ENCODE peak calls at places on chromosomes 4 and X, in five cellular contexts. X is uterus, D is brain microvascular endothelial cell, N is fibroblast of lung, I is heart left ventricle. W is an unnamed sample.

GRCh38 chrX:1592128-1592862 is 891 bp downstream of the AKAP17A start:
- DNase-seq in X (no peak), D (peak; percentile 11), N (peak; percentile 22), I (no peak), W (peak; percentile 57)

GRCh38 chr4:122777846-122778501 is 45.5 kb downstream of the BBS12 start:
- DNase-seq in X (no peak), D (peak; percentile 65), N (peak; percentile 93), I (no peak), W (no peak)

GRCh38 chr4:78704981-78705757 is 71.0 kb upstream of the BMP2K start:
- DNase-seq in X (no peak), D (peak; percentile 73), N (peak; percentile 80), I (no peak), W (no peak)

GRCh38 chr4:155526452-155527169 is 140.0 kb upstream of the GUCY1A1 start:
- DNase-seq in X (no peak), D (no peak), N (no peak), I (peak; percentile 18), W (no peak)

GRCh38 chr4:121096629-121097028 is 24.3 kb upstream of the NDNF start:
- DNase-seq in X (no peak), D (no peak), N (peak; percentile 27), I (no peak), W (no peak)

GRCh38 chrX:64975989-64976672 is at the start of gene ZC4H2:
- DNase-seq in X (peak; percentile 70), D (peak; percentile 82), N (peak; percentile 80), I (peak; percentile 72), W (peak; percentile 70)

GRCh38 chr4:2478220-2478619 is 9.3 kb downstream of the RNF4 start:
- DNase-seq in X (no peak), D (no peak), N (no peak), I (no peak), W (no peak)

GRCh38 chrX:85903692-85904471 is 143.5 kb downstream of the CHM start:
- DNase-seq in X (no peak), D (no peak), N (peak; percentile 9), I (no peak), W (no peak)

GRCh38 chrX:116272328-116272727 is 101.8 kb downstream of the AGTR2 start:
- DNase-seq in X (no peak), D (peak; percentile 91), N (peak; percentile 96), I (no peak), W (no peak)

GRCh38 chr4:8181119-8181518 is 18.0 kb upstream of the SH3TC1 start:
- DNase-seq in X (no peak), D (no peak), N (no peak), I (no peak), W (no peak)

GRCh38 chrX:41781500-41781899 is 57.5 kb downstream of the GPR82 start:
- DNase-seq in X (no peak), D (peak; percentile 41), N (peak; percentile 45), I (no peak), W (no peak)

GRCh38 chr4:155675709-155676429 is 9.2 kb downstream of the GUCY1A1 start:
- DNase-seq in X (no peak), D (no peak), N (no peak), I (no peak), W (no peak)

GRCh38 chrX:8083276-8083675 is 87.8 kb downstream of the VCX2 start:
- DNase-seq in X (no peak), D (no peak), N (peak; percentile 87), I (no peak), W (no peak)

GRCh38 chr4:127781303-127782024 is 658 bp upstream of the HSPA4L start:
- DNase-seq in X (peak; percentile 58), D (no peak), N (peak; percentile 55), I (peak; percentile 60), W (peak; percentile 66)

GRCh38 chr4:56727150-56727549 is 46.1 kb upstream of the HOPX start:
- DNase-seq in X (no peak), D (no peak), N (no peak), I (no peak), W (no peak)

GRCh38 chr4:165324918-165325304 is 2.6 kb upstream of the MSMO1 start:
- DNase-seq in X (no peak), D (no peak), N (no peak), I (no peak), W (no peak)

GRCh38 chr4:47278631-47279030 is 184.9 kb downstream of the COMMD8 start:
- DNase-seq in X (no peak), D (no peak), N (no peak), I (no peak), W (no peak)

GRCh38 chr4:119025916-119026661 is 109.5 kb upstream of the MYOZ2 start:
- DNase-seq in X (peak; percentile 71), D (peak; percentile 78), N (peak; percentile 91), I (no peak), W (peak; percentile 78)
- H3K27ac ChIP-seq in X (peak overlapping the region; percentile 93), D (peak overlapping the region; percentile 86), N (peak overlapping the region; percentile 83), I (peak overlapping the region; percentile 91), W (peak overlapping the region; percentile 94)

GRCh38 chr4:144754562-144755410 is 108.8 kb downstream of the HHIP start:
- DNase-seq in X (no peak), D (peak; percentile 54), N (peak; percentile 90), I (no peak), W (no peak)
- TF ChIP-seq CTCF in X (no peak), D (peak; percentile 72), N (peak; percentile 62), I (peak; percentile 34), W (no peak)

GRCh38 chr4:22434895-22435294 is 81.0 kb downstream of the ADGRA3 start:
- DNase-seq in X (peak; percentile 17), D (peak; percentile 54), N (peak; percentile 63), I (peak; percentile 22), W (no peak)
- H3K4me3 ChIP-seq in X (no peak overlapping the region), D (no peak overlapping the region), N (no peak overlapping the region), I (no peak overlapping the region), W (no peak overlapping the region)

GRCh38 chr4:128820631-128821119 is 11.2 kb downstream of the JADE1 start:
- DNase-seq in X (no peak), D (no peak), N (no peak), I (no peak), W (no peak)
- H3K27ac ChIP-seq in X (no peak overlapping the region), D (no peak overlapping the region), N (peak overlapping the region; percentile 5), I (no peak overlapping the region), W (no peak overlapping the region)

GRCh38 chrX:101460669-101461068 is 24.6 kb upstream of the ARMCX4 start:
- DNase-seq in X (no peak), D (no peak), N (no peak), I (no peak), W (no peak)

GRCh38 chrX:101462892-101463291 is 22.4 kb upstream of the ARMCX4 start:
- DNase-seq in X (no peak), D (peak; percentile 24), N (peak; percentile 12), I (no peak), W (no peak)
- TF ChIP-seq CTCF in X (no peak), D (peak; percentile 51), N (peak; percentile 13), I (no peak), W (no peak)

GRCh38 chrX:150570512-150570911 is 2.1 kb downstream of the MTM1 start:
- DNase-seq in X (no peak), D (no peak), N (no peak), I (no peak), W (no peak)
- H3K4me3 ChIP-seq in X (no peak overlapping the region), D (no peak overlapping the region), N (no peak overlapping the region), I (no peak overlapping the region), W (no peak overlapping the region)

GRCh38 chr4:40940764-40941163 is 191.0 kb downstream of the NSUN7 start:
- DNase-seq in X (no peak), D (no peak), N (no peak), I (no peak), W (no peak)
- H3K27ac ChIP-seq in X (peak overlapping the region; percentile 61), D (no peak overlapping the region), N (no peak overlapping the region), I (peak overlapping the region; percentile 2), W (peak overlapping the region; percentile 20)

W was measured in right atrium auricular region.